ENCODE peak calls at places on chromosome 9, in eight cellular contexts. L, C, J, R, I, G, O and W are unnamed samples.

GRCh38 chr9:12014488-12014887 is 678.7 kb upstream of the TYRP1 start:
- DNase-seq in O (no peak), G (no peak), I (no peak), J (no peak), R (no peak), L (no peak), C (no peak), W (no peak)

GRCh38 chr9:91239367-91240111 is 122.2 kb downstream of the AUH start:
- DNase-seq in J (no peak), L (no peak), G (no peak), I (no peak), O (no peak), C (peak; percentile 15), R (no peak), W (no peak)

GRCh38 chr9:137267933-137268355 is 9.6 kb upstream of the TOR4A start:
- DNase-seq in R (no peak), I (no peak), O (no peak), C (no peak), G (no peak), J (peak; percentile 72), L (no peak), W (peak; percentile 73)

GRCh38 chr9:90773593-90773992 is 28.0 kb upstream of the SYK start:
- DNase-seq in J (no peak), R (no peak), G (no peak), I (no peak), L (no peak), C (no peak), O (no peak), W (no peak)

GRCh38 chr9:128191406-128192046 is at the start of gene CIZ1:
- DNase-seq in O (peak; percentile 69), L (peak; percentile 49), G (peak; percentile 46), C (peak; percentile 43), I (peak; percentile 60), J (peak; percentile 33), R (peak; percentile 83), W (peak; percentile 97)

GRCh38 chr9:103942171-103942570 is 151.9 kb upstream of the SMC2 start:
- DNase-seq in C (no peak), R (no peak), O (no peak), J (no peak), L (no peak), I (no peak), G (no peak), W (no peak)

GRCh38 chr9:86353591-86354047 is 591 bp downstream of the TUT7 start:
- DNase-seq in I (no peak), J (no peak), R (no peak), L (no peak), C (peak; percentile 10), G (peak; percentile 66), O (no peak), W (no peak)

GRCh38 chr9:129823163-129823933 is 588 bp downstream of the TOR1A start:
- DNase-seq in G (no peak), J (no peak), R (no peak), L (no peak), O (no peak), C (no peak), I (no peak), W (peak; percentile 87)

GRCh38 chr9:14277202-14277601 is 36.7 kb downstream of the NFIB start:
- DNase-seq in I (no peak), L (peak; percentile 7), O (no peak), C (no peak), R (no peak), G (no peak), J (peak; percentile 55), W (no peak)

DNA sequence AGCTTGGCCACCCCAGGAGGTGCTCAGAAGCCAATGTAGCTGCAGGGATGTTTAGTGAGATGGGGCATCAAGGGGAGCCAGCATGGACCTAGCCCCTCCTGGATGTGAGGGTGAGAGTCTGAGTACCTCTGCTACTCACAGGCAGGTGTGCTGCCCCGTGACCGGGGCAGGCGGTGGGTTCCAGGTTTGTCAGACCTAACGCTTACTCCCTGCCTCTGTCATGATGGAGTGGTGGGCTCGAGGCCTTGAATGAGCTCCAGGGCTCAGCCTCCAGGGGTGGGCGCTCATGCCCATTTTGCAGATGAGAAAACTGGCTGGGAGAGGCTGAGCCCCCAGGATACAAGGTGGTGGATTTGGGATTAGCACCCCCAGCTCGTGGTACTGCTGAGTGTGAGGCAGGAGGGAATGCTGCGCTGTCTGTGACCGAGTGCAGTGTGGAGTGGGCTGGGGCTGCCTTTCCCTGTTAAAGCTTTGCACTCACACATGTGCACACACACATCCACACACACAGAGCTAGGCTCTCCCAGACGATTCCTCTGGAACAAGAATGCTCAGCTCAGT is 1.5 kb downstream of the RXRA start:
- DNase-seq in R (peak; percentile 16), I (no peak), C (no peak), G (no peak), J (no peak), O (no peak), L (no peak), W (no peak)
- H3K27ac ChIP-seq in R (peak overlapping the region; percentile 87), I (no peak overlapping the region), C (peak overlapping the region; percentile 99), G (peak overlapping the region; percentile 47), J (no peak overlapping the region), O (peak overlapping the region; percentile 70), L (peak overlapping the region; percentile 78), W (peak overlapping the region; percentile 90)

DNA sequence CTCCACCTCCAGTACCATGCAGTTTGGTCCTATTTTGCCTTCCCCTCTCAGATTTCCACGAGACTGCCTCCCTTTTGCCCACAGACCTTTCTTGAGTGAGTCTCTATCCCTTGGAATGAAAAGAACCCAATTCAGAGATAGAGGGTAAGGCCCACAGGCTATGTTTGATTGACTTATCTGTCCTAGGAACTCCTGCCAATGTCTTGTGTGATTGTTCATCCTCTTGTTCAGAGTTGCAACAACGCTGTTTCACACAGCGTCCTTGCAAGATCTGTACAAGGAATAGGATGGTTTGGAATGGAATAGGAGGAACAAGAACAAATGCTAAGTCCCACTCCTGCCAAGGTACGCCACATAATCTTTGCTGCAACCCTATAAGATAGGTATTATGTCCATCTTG is 142.2 kb upstream of the ABCA1 start:
- DNase-seq in L (no peak), R (no peak), I (no peak), C (no peak), G (no peak), J (no peak), O (no peak), W (no peak)
- H3K27ac ChIP-seq in L (no peak overlapping the region), R (no peak overlapping the region), I (no peak overlapping the region), C (no peak overlapping the region), G (peak overlapping the region; percentile 89), J (peak overlapping the region; percentile 85), O (no peak overlapping the region), W (no peak overlapping the region)

DNA sequence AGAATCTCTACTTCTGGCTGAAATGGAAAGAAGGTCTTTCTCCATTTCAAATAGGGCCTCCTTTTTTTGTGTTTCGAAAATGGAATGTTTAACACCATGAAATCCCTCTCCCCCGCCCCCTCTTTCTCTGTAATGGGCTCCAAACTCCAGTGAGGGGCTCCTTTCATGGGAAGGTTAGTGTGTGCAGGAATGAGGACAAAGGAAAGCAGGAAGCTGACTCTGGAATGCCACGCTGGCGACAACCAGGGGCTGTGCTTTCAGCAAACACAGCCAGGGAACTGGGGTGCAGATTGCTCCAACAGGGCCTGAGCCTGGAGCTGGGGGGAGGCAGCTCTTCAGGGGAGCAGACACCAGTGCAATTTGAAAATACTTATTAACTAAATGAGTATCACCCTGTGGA is 82.8 kb downstream of the CRB2 start:
- DNase-seq in G (no peak), C (peak; percentile 64), L (no peak), I (no peak), J (no peak), O (no peak), R (no peak), W (peak; percentile 48)
- H3K27ac ChIP-seq in G (no peak overlapping the region), C (peak overlapping the region; percentile 46), L (no peak overlapping the region), I (no peak overlapping the region), J (no peak overlapping the region), O (no peak overlapping the region), R (no peak overlapping the region), W (no peak overlapping the region)

DNA sequence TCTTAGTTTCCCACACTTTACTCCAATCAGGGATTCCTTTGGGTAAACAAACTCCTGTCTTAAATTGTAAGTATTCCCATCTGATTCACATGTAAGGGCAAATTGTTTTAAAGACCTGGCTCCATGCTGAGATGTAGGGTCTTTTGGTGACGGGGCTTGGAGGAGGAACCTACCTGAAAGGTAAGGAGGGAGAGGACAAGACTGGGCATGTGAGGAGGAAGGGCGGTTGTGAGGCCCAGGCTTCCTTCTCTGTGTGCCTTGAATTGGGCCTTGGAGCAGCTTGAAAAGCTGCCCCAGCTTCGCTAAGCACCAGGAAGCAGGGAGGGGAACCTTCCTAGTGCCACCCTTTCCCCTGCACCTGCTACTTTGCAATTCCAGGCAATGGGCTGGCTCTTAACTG is 86.8 kb downstream of the C9orf152 start:
- DNase-seq in L (no peak), R (no peak), I (no peak), C (no peak), J (no peak), O (no peak), G (no peak), W (no peak)
- H3K27ac ChIP-seq in L (no peak overlapping the region), R (no peak overlapping the region), I (no peak overlapping the region), C (no peak overlapping the region), J (no peak overlapping the region), O (no peak overlapping the region), G (no peak overlapping the region), W (no peak overlapping the region)

DNA sequence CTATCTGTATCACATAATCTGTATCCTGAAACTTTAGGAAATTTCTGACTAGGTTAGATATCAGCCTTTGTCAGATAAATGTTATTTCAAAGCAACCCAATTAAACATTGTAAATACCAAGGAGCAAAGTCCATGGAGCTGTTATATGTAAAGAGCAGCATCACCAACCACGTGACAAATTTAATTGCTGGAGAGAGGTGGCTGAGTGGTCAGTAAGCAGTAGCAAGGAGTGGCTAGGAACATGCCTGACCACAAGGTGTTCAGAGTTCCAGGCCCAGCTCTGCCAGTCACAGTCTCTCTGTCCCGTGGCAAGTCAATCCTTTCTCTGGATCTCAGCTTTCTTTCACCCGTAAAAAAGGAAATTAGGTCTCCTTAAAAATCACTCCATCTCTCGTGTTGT is 166.2 kb downstream of the GNAQ start:
- DNase-seq in J (no peak), G (no peak), R (no peak), L (no peak), C (peak; percentile 13), O (no peak), I (no peak), W (no peak)
- H3K27ac ChIP-seq in J (no peak overlapping the region), G (no peak overlapping the region), R (no peak overlapping the region), L (no peak overlapping the region), C (no peak overlapping the region), O (no peak overlapping the region), I (no peak overlapping the region), W (peak overlapping the region; percentile 73)